ENCODE peak calls at places on chromosomes 13 and 19, in five cellular contexts. One of them, this sample, is unnamed.

GRCh38 chr13:19069684-19070397 is 111.8 kb downstream of the TUBA3C start:
- DNase-seq in cortex of kidney: no peak
- DNase-seq in RWPE1: no peak
- DNase-seq in HFF-Myc: no peak
- DNase-seq in endodermal cell: no peak
- DNase-seq in this sample: no peak

GRCh38 chr19:3171894-3172679 is 6.5 kb upstream of the S1PR4 start:
- DNase-seq in cortex of kidney: no peak
- DNase-seq in RWPE1: peak; percentile 33
- DNase-seq in HFF-Myc: no peak
- DNase-seq in endodermal cell: peak; percentile 33
- DNase-seq in this sample: no peak

GRCh38 chr19:45403781-45404556 is 900 bp downstream of the PPP1R13L start:
- DNase-seq in cortex of kidney: no peak
- DNase-seq in RWPE1: peak; percentile 68
- DNase-seq in HFF-Myc: no peak
- DNase-seq in endodermal cell: peak; percentile 97
- DNase-seq in this sample: peak; percentile 76

GRCh38 chr13:113537909-113538688 is 46.5 kb upstream of the TFDP1 start:
- DNase-seq in cortex of kidney: no peak
- DNase-seq in RWPE1: no peak
- DNase-seq in HFF-Myc: no peak
- DNase-seq in endodermal cell: no peak
- DNase-seq in this sample: no peak

GRCh38 chr13:73074101-73074500 is 15.3 kb downstream of the KLF5 start:
- DNase-seq in cortex of kidney: no peak
- DNase-seq in RWPE1: no peak
- DNase-seq in HFF-Myc: no peak
- DNase-seq in endodermal cell: no peak
- DNase-seq in this sample: peak; percentile 71

GRCh38 chr13:43428545-43429287 is 358.1 kb downstream of the ENOX1 start:
- DNase-seq in cortex of kidney: no peak
- DNase-seq in RWPE1: no peak
- DNase-seq in HFF-Myc: no peak
- DNase-seq in endodermal cell: peak; percentile 53
- DNase-seq in this sample: peak; percentile 7

GRCh38 chr13:42110410-42111155 is 62.1 kb downstream of the DGKH start:
- DNase-seq in cortex of kidney: no peak
- DNase-seq in RWPE1: peak; percentile 50
- DNase-seq in HFF-Myc: peak; percentile 87
- DNase-seq in endodermal cell: no peak
- DNase-seq in this sample: peak; percentile 52

GRCh38 chr13:76438050-76438449 is 448.2 kb downstream of the KCTD12 start:
- DNase-seq in cortex of kidney: no peak
- DNase-seq in RWPE1: no peak
- DNase-seq in HFF-Myc: no peak
- DNase-seq in endodermal cell: no peak
- DNase-seq in this sample: no peak

GRCh38 chr13:82654851-82655517 is 1227.3 kb downstream of the SLITRK1 start:
- DNase-seq in cortex of kidney: no peak
- DNase-seq in RWPE1: peak; percentile 11
- DNase-seq in HFF-Myc: no peak
- DNase-seq in endodermal cell: no peak
- DNase-seq in this sample: no peak

GRCh38 chr19:51799311-51799997 is 4.5 kb downstream of the FPR3 start:
- DNase-seq in cortex of kidney: no peak
- DNase-seq in RWPE1: peak; percentile 85
- DNase-seq in HFF-Myc: peak; percentile 90
- DNase-seq in endodermal cell: no peak
- DNase-seq in this sample: no peak

GRCh38 chr19:1567116-1567847 is 843 bp downstream of the MEX3D start:
- DNase-seq in cortex of kidney: no peak
- DNase-seq in RWPE1: peak; percentile 35
- DNase-seq in HFF-Myc: no peak
- DNase-seq in endodermal cell: peak; percentile 68
- DNase-seq in this sample: no peak

GRCh38 chr19:38700350-38700932 is 43.8 kb downstream of the CAPN12 start:
- DNase-seq in cortex of kidney: no peak
- DNase-seq in RWPE1: no peak
- DNase-seq in HFF-Myc: no peak
- DNase-seq in endodermal cell: no peak
- DNase-seq in this sample: no peak

GRCh38 chr19:19657397-19657783 is 6.1 kb downstream of the ATP13A1 start:
- DNase-seq in cortex of kidney: no peak
- DNase-seq in RWPE1: no peak
- DNase-seq in HFF-Myc: no peak
- DNase-seq in endodermal cell: no peak
- DNase-seq in this sample: no peak

GRCh38 chr19:38759590-38760003 is 13.7 kb downstream of the LGALS7 start:
- DNase-seq in cortex of kidney: no peak
- DNase-seq in RWPE1: no peak
- DNase-seq in HFF-Myc: no peak
- DNase-seq in endodermal cell: no peak
- DNase-seq in this sample: no peak

GRCh38 chr13:48235100-48235813 is 2.3 kb downstream of the ITM2B start:
- DNase-seq in cortex of kidney: no peak
- DNase-seq in RWPE1: no peak
- DNase-seq in HFF-Myc: no peak
- DNase-seq in endodermal cell: peak; percentile 68
- DNase-seq in this sample: no peak

GRCh38 chr13:26837997-26838396 is 77.4 kb upstream of the GPR12 start:
- DNase-seq in cortex of kidney: no peak
- DNase-seq in RWPE1: peak; percentile 8
- DNase-seq in HFF-Myc: no peak
- DNase-seq in endodermal cell: no peak
- DNase-seq in this sample: no peak

GRCh38 chr19:55172741-55173140 is 6.3 kb upstream of the DNAAF3 start:
- DNase-seq in cortex of kidney: no peak
- DNase-seq in RWPE1: peak; percentile 44
- DNase-seq in HFF-Myc: no peak
- DNase-seq in endodermal cell: peak; percentile 55
- DNase-seq in this sample: no peak

GRCh38 chr13:44854264-44855060 is 134.8 kb downstream of the NUFIP1 start:
- DNase-seq in cortex of kidney: no peak
- DNase-seq in RWPE1: no peak
- DNase-seq in HFF-Myc: no peak
- DNase-seq in endodermal cell: no peak
- DNase-seq in this sample: no peak

GRCh38 chr19:51327066-51327985 is 14.6 kb downstream of the VSIG10L start:
- DNase-seq in cortex of kidney: no peak
- DNase-seq in RWPE1: peak; percentile 75
- DNase-seq in HFF-Myc: no peak
- DNase-seq in endodermal cell: peak; percentile 95
- DNase-seq in this sample: no peak

GRCh38 chr19:43564800-43565199 is 10.5 kb downstream of the XRCC1 start:
- DNase-seq in cortex of kidney: no peak
- DNase-seq in RWPE1: no peak
- DNase-seq in HFF-Myc: no peak
- DNase-seq in endodermal cell: no peak
- DNase-seq in this sample: no peak

GRCh38 chr13:110418944-110419343 is 111.9 kb downstream of the COL4A2 start:
- DNase-seq in cortex of kidney: no peak
- DNase-seq in RWPE1: no peak
- DNase-seq in HFF-Myc: no peak
- DNase-seq in endodermal cell: no peak
- DNase-seq in this sample: no peak

GRCh38 chr19:34556500-34556899 is 74.9 kb downstream of the WTIP start:
- DNase-seq in cortex of kidney: no peak
- DNase-seq in RWPE1: no peak
- DNase-seq in HFF-Myc: peak; percentile 2
- DNase-seq in endodermal cell: peak; percentile 84
- DNase-seq in this sample: peak; percentile 76